ENCODE peak calls at places on chromosomes 11 and 22, in eight cellular contexts. U, Q, L, M, B, G, E and P are unnamed samples.

GRCh38 chr11:61019818-61020405 is 48.4 kb downstream of the CD6 start:
- DNase-seq in U (no peak), Q (no peak), L (no peak), M (no peak), B (no peak), G (no peak), E (no peak), P (no peak)

GRCh38 chr11:36104660-36104992 is 160.8 kb downstream of the LDLRAD3 start:
- DNase-seq in U (no peak), Q (no peak), L (no peak), M (no peak), B (no peak), G (no peak), E (no peak), P (no peak)

GRCh38 chr11:118046051-118046963 is 30.6 kb upstream of the TMPRSS4 start:
- DNase-seq in U (no peak), Q (no peak), L (no peak), M (no peak), B (no peak), G (no peak), E (no peak), P (no peak)

GRCh38 chr11:95652002-95652472 is 137.5 kb downstream of the FAM76B start:
- DNase-seq in U (no peak), Q (no peak), L (no peak), M (no peak), B (no peak), G (no peak), E (no peak), P (no peak)

GRCh38 chr22:36977401-36977861 is 41.8 kb downstream of the TST start:
- DNase-seq in U (peak), Q (no peak), L (peak), M (no peak), B (peak), G (peak), E (no peak), P (peak)

GRCh38 chr11:10197091-10197490 is 96.9 kb downstream of the SBF2 start:
- DNase-seq in U (no peak), Q (no peak), L (no peak), M (no peak), B (no peak), G (no peak), E (no peak), P (peak)

GRCh38 chr11:2569321-2569721 is 124.5 kb downstream of the KCNQ1 start:
- DNase-seq in U (peak), Q (no peak), L (peak), M (no peak), B (peak), G (peak), E (no peak), P (peak)

GRCh38 chr22:46432164-46433068 is 96.9 kb downstream of the TRMU start:
- DNase-seq in U (no peak), Q (no peak), L (no peak), M (no peak), B (peak), G (no peak), E (no peak), P (no peak)

GRCh38 chr22:29342577-29343312 is 27.2 kb upstream of the RASL10A start:
- DNase-seq in U (no peak), Q (no peak), L (no peak), M (no peak), B (no peak), G (no peak), E (no peak), P (no peak)

GRCh38 chr11:85540635-85541034 is 86.5 kb downstream of the DLG2 start:
- DNase-seq in U (no peak), Q (no peak), L (no peak), M (no peak), B (no peak), G (no peak), E (no peak), P (no peak)

GRCh38 chr22:32103648-32104326 is 55.3 kb downstream of the C22orf42 start:
- DNase-seq in U (no peak), Q (no peak), L (no peak), M (no peak), B (no peak), G (no peak), E (peak), P (peak)

GRCh38 chr22:20918663-20919220 is 1.5 kb downstream of the CRKL start:
- DNase-seq in U (no peak), Q (no peak), L (no peak), M (no peak), B (no peak), G (no peak), E (no peak), P (no peak)

GRCh38 chr11:14417186-14417585 is 58.2 kb upstream of the RRAS2 start:
- DNase-seq in U (no peak), Q (no peak), L (no peak), M (no peak), B (no peak), G (no peak), E (no peak), P (no peak)

GRCh38 chr11:17405232-17406005 is 17.0 kb upstream of the KCNJ11 start:
- DNase-seq in U (peak), Q (peak), L (peak), M (no peak), B (no peak), G (peak), E (peak), P (peak)

GRCh38 chr11:88367310-88367709 is 29.8 kb upstream of the CTSC start:
- DNase-seq in U (no peak), Q (no peak), L (no peak), M (no peak), B (no peak), G (no peak), E (no peak), P (no peak)

GRCh38 chr11:108672113-108672512 is 7.2 kb downstream of the DDX10 start:
- DNase-seq in U (no peak), Q (no peak), L (peak), M (no peak), B (no peak), G (no peak), E (no peak), P (peak)

GRCh38 chr11:3954448-3955298 is 99.2 kb downstream of the STIM1 start:
- DNase-seq in U (no peak), Q (no peak), L (no peak), M (no peak), B (no peak), G (no peak), E (no peak), P (peak)

GRCh38 chr11:3956038-3956437 is 100.6 kb downstream of the STIM1 start:
- DNase-seq in U (no peak), Q (no peak), L (no peak), M (no peak), B (no peak), G (no peak), E (no peak), P (no peak)

GRCh38 chr11:3956748-3957147 is 101.3 kb downstream of the STIM1 start:
- DNase-seq in U (no peak), Q (no peak), L (no peak), M (no peak), B (no peak), G (no peak), E (no peak), P (no peak)

GRCh38 chr11:3953327-3953726 is 97.9 kb downstream of the STIM1 start:
- DNase-seq in U (no peak), Q (no peak), L (no peak), M (no peak), B (no peak), G (no peak), E (no peak), P (no peak)

DNA sequence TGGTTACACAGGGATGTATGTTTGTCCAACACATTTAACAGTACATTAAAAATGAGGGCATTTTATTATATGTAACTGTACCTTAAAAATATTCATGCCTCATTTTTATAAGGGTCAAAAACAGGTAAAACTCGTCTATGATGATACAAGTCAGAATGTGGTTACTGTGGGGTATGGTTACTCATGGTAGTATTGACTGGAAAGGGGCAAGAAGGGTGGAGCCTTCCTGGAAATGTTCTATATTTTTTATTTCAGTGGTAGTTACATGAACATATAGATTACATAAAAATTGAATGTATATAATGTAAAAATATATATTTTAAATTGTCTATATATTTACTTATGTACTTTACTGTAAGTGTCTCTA is 99.8 kb downstream of the STIM1 start:
- DNase-seq in U (no peak), Q (no peak), L (no peak), M (no peak), B (no peak), G (no peak), E (no peak), P (no peak)
- TF ChIP-seq CTCF in U (no peak), Q (no peak), L (no peak), M (no peak), B (no peak), G (no peak), E (no peak), P (no peak)

DNA sequence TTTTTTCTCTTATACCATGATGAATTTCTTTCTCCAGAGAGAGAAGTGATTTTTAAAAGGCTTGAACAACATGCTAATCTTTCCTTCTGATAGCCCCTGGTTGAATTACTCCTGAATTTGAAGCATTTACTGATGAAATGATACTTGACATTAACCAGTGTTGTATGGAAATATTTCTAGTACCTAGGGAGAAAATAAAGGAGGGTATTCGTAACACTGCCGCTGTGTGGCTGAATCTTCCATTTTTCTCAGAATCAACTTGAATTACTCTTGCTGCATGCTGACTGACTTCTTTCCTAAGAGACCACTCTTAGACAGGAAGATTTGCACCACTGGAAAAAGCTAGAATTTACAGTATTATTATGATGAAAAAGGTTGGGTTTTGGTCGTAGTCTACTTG is 118.3 kb downstream of the FAT3 start:
- DNase-seq in U (no peak), Q (no peak), L (no peak), M (no peak), B (no peak), G (no peak), E (no peak), P (no peak)
- TF ChIP-seq CTCF in U (no peak), Q (no peak), L (no peak), M (no peak), B (no peak), G (no peak), E (no peak), P (peak)

DNA sequence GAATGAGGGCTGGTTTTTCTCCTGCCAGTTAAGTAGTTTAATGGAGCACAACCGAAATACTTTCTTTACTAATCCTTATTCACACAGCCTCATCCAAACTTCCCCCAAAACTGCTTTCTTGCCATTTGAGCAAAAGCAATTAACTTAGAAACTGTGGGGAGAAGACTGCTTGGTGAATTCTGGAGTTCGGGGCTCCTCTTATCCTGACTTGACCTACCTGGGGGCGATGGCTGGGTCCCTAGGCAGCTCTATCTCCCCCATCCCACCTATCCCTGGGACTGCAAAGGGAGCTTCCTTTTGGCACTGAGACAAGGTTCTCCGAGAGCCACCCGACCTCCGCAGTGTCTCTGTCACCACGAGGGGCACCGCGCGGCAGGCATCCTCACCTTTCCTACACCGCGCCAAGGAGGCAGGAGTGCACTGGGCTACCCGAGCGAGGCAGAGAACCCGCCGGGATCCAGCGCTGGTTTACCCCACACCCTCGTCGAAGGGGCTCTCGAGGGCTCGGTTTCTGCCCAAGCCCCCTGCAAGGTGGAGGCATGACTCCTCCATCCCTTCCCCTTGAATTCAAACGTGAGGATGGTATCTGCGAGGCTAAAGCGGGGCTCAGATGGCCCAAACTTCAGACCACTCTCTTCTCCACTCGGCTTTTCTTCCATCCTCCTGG is 731 bp downstream of the DESI1 start:
- DNase-seq in U (peak), Q (peak), L (peak), M (no peak), B (peak), G (peak), E (no peak), P (no peak)
- TF ChIP-seq CTCF in U (no peak), Q (no peak), L (no peak), M (no peak), B (no peak), G (no peak), E (no peak), P (no peak)

DNA sequence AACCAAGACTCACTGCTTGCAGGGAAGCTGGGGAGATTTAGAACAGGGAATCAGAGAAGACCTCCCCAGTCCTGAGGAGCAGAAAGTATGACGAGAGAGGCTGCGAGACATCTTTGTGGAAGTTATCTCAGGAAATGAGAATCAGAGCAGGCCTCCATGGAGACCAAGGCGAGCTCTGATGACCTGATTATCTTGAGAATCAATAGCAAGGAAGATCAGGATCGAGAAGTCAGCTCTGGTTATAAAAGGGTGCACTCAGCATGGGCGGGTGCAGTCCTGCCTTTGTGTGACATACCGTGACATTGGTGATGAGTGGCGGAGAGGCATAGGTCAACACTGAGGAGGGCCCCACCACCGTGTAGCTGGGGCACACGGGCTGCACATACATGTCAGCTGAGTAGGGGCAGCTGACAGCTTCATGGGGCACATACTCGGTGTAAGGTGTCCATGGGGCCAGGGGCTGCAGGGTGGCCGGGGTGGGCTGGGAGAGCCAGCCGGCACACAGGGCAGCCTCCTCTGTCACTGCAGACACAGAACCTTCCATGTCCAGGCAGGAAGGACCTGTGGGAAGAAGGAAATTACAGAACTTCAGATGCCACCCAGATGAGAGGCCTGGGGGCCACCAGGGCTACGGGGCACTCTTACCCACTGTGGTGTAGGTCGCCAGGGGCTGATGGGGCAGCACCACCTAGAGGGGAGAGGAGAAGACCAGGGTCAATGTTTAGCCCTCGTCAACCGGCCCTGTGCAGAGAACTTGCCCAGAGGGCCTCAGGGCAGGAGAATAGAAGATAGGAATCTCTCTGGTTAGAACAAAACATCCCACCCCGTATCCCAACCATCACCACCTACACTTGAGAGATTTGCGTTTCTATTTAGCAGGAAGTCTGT is 21.7 kb downstream of the POU2AF1 start:
- DNase-seq in U (no peak), Q (no peak), L (no peak), M (no peak), B (no peak), G (no peak), E (no peak), P (no peak)
- TF ChIP-seq CTCF in U (no peak), Q (no peak), L (no peak), M (no peak), B (no peak), G (no peak), E (no peak), P (no peak)

GRCh38 chr11:46618789-46619188 is 1.4 kb downstream of the ATG13 start:
- DNase-seq in U (no peak), Q (no peak), L (no peak), M (no peak), B (no peak), G (no peak), E (no peak), P (no peak)

GRCh38 chr11:46612326-46612725 is 4.7 kb downstream of the HARBI1 start:
- DNase-seq in U (no peak), Q (no peak), L (no peak), M (no peak), B (no peak), G (no peak), E (no peak), P (no peak)

GRCh38 chr11:46615756-46616155 is 1.3 kb downstream of the HARBI1 start:
- DNase-seq in U (no peak), Q (no peak), L (no peak), M (no peak), B (no peak), G (no peak), E (no peak), P (peak)

GRCh38 chr11:46616551-46617450 is at the start of gene HARBI1:
- DNase-seq in U (peak), Q (peak), L (peak), M (peak), B (peak), G (peak), E (peak), P (peak)

DNA sequence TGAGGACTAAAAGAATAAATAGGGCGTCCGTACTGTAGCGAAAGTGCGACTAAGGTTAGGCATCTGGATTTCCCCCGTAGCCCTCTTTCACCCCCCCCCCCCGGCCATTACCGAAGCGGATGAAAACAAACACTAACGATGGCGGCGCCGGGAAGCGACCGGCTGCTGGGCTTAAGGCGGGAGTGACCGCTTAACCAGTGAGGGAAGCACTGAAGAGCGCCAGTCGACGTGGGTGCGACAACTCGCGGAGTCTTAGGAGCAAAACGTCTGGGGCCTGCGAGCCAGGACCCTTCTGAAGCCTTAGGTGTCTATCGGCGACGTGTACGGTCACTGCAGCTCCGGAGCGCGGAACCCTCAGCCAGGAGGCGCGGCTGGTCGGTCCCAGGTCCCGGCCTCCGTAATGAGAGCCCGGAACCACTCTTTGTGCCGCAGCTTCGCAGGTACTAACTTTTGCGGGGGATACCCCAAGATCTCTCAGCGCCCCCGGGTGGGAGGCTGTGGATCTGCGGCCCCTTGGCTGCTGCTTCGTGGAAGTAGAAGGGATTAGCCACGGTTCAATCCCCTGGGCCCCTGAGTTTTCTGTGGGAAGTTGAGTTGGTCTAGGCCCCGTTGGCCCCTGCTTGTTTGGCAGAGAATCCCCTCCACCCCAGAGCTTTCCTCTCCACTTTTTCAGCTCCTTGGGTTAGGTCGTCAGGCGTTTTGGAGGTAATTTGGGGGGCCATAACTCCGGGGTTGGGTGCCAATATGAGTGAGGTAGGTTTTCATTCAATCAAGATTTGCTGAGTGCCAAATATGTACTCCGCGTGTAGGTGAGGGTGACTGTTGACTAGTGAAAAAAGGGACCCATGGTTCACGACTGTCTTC is at the start of gene ATG13:
- DNase-seq in U (peak), Q (peak), L (peak), M (peak), B (peak), G (peak), E (peak), P (peak)
- TF ChIP-seq CTCF in U (peak), Q (peak), L (peak), M (peak), B (peak), G (peak), E (peak), P (peak)

DNA sequence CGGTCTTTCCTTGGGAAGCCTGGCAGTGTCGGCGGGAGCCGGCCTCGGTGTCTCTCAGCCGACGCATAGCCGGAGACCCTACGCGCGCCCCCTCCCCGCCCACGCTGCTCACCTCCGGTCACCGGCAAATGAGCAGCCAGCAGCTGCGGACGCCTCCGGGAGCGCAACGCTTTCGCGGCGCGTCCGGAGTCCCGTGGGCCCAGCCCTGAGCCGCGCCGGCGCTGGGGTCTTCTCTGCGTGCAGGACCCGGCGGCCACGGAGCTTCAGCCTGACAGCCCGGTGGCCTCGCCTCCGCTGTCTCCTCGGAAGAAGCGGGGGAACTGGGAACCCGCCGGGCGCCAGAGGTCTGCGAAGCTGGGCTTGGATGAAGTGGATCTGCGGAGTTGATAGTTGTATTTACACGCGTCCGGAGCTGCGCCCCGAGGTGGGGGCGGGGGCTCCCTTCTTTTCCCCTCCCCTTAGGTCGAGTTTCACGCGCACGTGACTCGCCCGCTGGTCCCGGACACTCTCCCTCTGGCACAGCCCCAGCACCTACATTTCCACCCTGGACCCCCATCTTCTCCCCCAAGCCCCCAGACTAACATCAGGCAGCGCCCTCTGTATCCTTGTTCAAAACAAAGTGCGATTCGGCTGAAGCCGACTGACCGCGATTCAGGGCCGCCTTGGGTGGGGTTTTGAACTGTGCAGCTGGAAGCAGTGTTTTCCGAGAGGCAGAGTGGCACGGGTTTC is at the start of gene SLC43A1:
- DNase-seq in U (peak), Q (peak), L (peak), M (no peak), B (peak), G (peak), E (no peak), P (peak)
- TF ChIP-seq CTCF in U (no peak), Q (no peak), L (no peak), M (no peak), B (no peak), G (no peak), E (no peak), P (no peak)

GRCh38 chr11:131914299-131914902 is 544.0 kb downstream of the NTM start:
- DNase-seq in U (no peak), Q (no peak), L (no peak), M (no peak), B (no peak), G (no peak), E (no peak), P (no peak)
- TF ChIP-seq CTCF in U (peak), Q (no peak), L (no peak), M (peak), B (no peak), G (no peak), E (no peak), P (peak)